ENCODE peak calls at places on chromosome 9, in five cellular contexts. One of them, this sample, is unnamed.

GRCh38 chr9:121729769-121730168 is 78.3 kb downstream of the DAB2IP start:
- DNase-seq in CD8-positive, alpha-beta T cell: no peak
- DNase-seq in upper lobe of right lung: no peak
- DNase-seq in Karpas-422: no peak
- DNase-seq in GM23338: no peak
- DNase-seq in this sample: no peak

GRCh38 chr9:32385135-32385884 is 867 bp downstream of the ACO1 start:
- DNase-seq in CD8-positive, alpha-beta T cell: no peak
- DNase-seq in upper lobe of right lung: no peak
- DNase-seq in Karpas-422: peak; percentile 45
- DNase-seq in GM23338: no peak
- DNase-seq in this sample: no peak

GRCh38 chr9:5825896-5826622 is 6.9 kb downstream of the ERMP1 start:
- DNase-seq in CD8-positive, alpha-beta T cell: no peak
- DNase-seq in upper lobe of right lung: no peak
- DNase-seq in Karpas-422: no peak
- DNase-seq in GM23338: no peak
- DNase-seq in this sample: no peak

GRCh38 chr9:277595-278330 is 63.1 kb downstream of the DOCK8 start:
- DNase-seq in CD8-positive, alpha-beta T cell: no peak
- DNase-seq in upper lobe of right lung: no peak
- DNase-seq in Karpas-422: no peak
- DNase-seq in GM23338: no peak
- DNase-seq in this sample: no peak

GRCh38 chr9:69364510-69365150 is 39.6 kb downstream of the ENTREP1 start:
- DNase-seq in CD8-positive, alpha-beta T cell: no peak
- DNase-seq in upper lobe of right lung: no peak
- DNase-seq in Karpas-422: peak; percentile 20
- DNase-seq in GM23338: no peak
- DNase-seq in this sample: no peak

GRCh38 chr9:122866079-122866478 is 37.7 kb upstream of the PDCL start:
- DNase-seq in CD8-positive, alpha-beta T cell: no peak
- DNase-seq in upper lobe of right lung: no peak
- DNase-seq in Karpas-422: no peak
- DNase-seq in GM23338: no peak
- DNase-seq in this sample: no peak

GRCh38 chr9:89929721-89930480 is 325.1 kb downstream of the GADD45G start:
- DNase-seq in CD8-positive, alpha-beta T cell: no peak
- DNase-seq in upper lobe of right lung: no peak
- DNase-seq in Karpas-422: no peak
- DNase-seq in GM23338: no peak
- DNase-seq in this sample: peak; percentile 33

GRCh38 chr9:93225417-93225816 is 41.5 kb downstream of the WNK2 start:
- DNase-seq in CD8-positive, alpha-beta T cell: no peak
- DNase-seq in upper lobe of right lung: no peak
- DNase-seq in Karpas-422: peak; percentile 42
- DNase-seq in GM23338: no peak
- DNase-seq in this sample: no peak

GRCh38 chr9:127417130-127418036 is 6.8 kb upstream of the ZNF79 start:
- DNase-seq in CD8-positive, alpha-beta T cell: no peak
- DNase-seq in upper lobe of right lung: no peak
- DNase-seq in Karpas-422: no peak
- DNase-seq in GM23338: no peak
- DNase-seq in this sample: no peak

GRCh38 chr9:119968837-119969707 is 599.8 kb upstream of the BRINP1 start:
- DNase-seq in CD8-positive, alpha-beta T cell: peak; percentile 5
- DNase-seq in upper lobe of right lung: peak; percentile 86
- DNase-seq in Karpas-422: peak; percentile 84
- DNase-seq in GM23338: peak; percentile 90
- DNase-seq in this sample: peak; percentile 22

GRCh38 chr9:23851024-23851629 is 25.1 kb upstream of the ELAVL2 start:
- DNase-seq in CD8-positive, alpha-beta T cell: no peak
- DNase-seq in upper lobe of right lung: peak; percentile 65
- DNase-seq in Karpas-422: no peak
- DNase-seq in GM23338: peak; percentile 74
- DNase-seq in this sample: no peak

GRCh38 chr9:19471737-19472648 is 63.2 kb downstream of the ACER2 start:
- DNase-seq in CD8-positive, alpha-beta T cell: peak; percentile 19
- DNase-seq in upper lobe of right lung: peak; percentile 71
- DNase-seq in Karpas-422: peak; percentile 66
- DNase-seq in GM23338: peak; percentile 83
- DNase-seq in this sample: peak; percentile 40

GRCh38 chr9:99433555-99433954 is 211.5 kb downstream of the SEC61B start:
- DNase-seq in CD8-positive, alpha-beta T cell: peak; percentile 31
- DNase-seq in upper lobe of right lung: peak; percentile 70
- DNase-seq in Karpas-422: peak; percentile 45
- DNase-seq in GM23338: no peak
- DNase-seq in this sample: no peak

GRCh38 chr9:15889555-15889954 is 336.7 kb downstream of the CCDC171 start:
- DNase-seq in CD8-positive, alpha-beta T cell: no peak
- DNase-seq in upper lobe of right lung: no peak
- DNase-seq in Karpas-422: no peak
- DNase-seq in GM23338: no peak
- DNase-seq in this sample: no peak

GRCh38 chr9:90141723-90142122 is 500.9 kb downstream of the DIRAS2 start:
- DNase-seq in CD8-positive, alpha-beta T cell: no peak
- DNase-seq in upper lobe of right lung: no peak
- DNase-seq in Karpas-422: peak; percentile 77
- DNase-seq in GM23338: peak; percentile 74
- DNase-seq in this sample: no peak

GRCh38 chr9:35659340-35659739 is 1.2 kb downstream of the CCDC107 start:
- DNase-seq in CD8-positive, alpha-beta T cell: no peak
- DNase-seq in upper lobe of right lung: no peak
- DNase-seq in Karpas-422: peak; percentile 68
- DNase-seq in GM23338: no peak
- DNase-seq in this sample: no peak

GRCh38 chr9:126448136-126448535 is 121.5 kb downstream of the MVB12B start:
- DNase-seq in CD8-positive, alpha-beta T cell: no peak
- DNase-seq in upper lobe of right lung: no peak
- DNase-seq in Karpas-422: no peak
- DNase-seq in GM23338: no peak
- DNase-seq in this sample: no peak

GRCh38 chr9:95477441-95477840 is 39.3 kb downstream of the PTCH1 start:
- DNase-seq in CD8-positive, alpha-beta T cell: no peak
- DNase-seq in upper lobe of right lung: no peak
- DNase-seq in Karpas-422: no peak
- DNase-seq in GM23338: no peak
- DNase-seq in this sample: no peak

GRCh38 chr9:38035873-38036272 is 33.2 kb downstream of the SHB start:
- DNase-seq in CD8-positive, alpha-beta T cell: no peak
- DNase-seq in upper lobe of right lung: no peak
- DNase-seq in Karpas-422: no peak
- DNase-seq in GM23338: no peak
- DNase-seq in this sample: no peak

GRCh38 chr9:113876806-113877236 is 712 bp downstream of the ZNF618 start:
- DNase-seq in CD8-positive, alpha-beta T cell: no peak
- DNase-seq in upper lobe of right lung: no peak
- DNase-seq in Karpas-422: peak; percentile 65
- DNase-seq in GM23338: peak; percentile 51
- DNase-seq in this sample: no peak

GRCh38 chr9:135320943-135321342 is 158.6 kb upstream of the PPP1R26 start:
- DNase-seq in CD8-positive, alpha-beta T cell: no peak
- DNase-seq in upper lobe of right lung: no peak
- DNase-seq in Karpas-422: no peak
- DNase-seq in GM23338: no peak
- DNase-seq in this sample: peak; percentile 0

GRCh38 chr9:95018099-95018927 is 291.8 kb downstream of the AOPEP start:
- DNase-seq in CD8-positive, alpha-beta T cell: no peak
- DNase-seq in upper lobe of right lung: peak; percentile 71
- DNase-seq in Karpas-422: no peak
- DNase-seq in GM23338: peak; percentile 20
- DNase-seq in this sample: no peak

GRCh38 chr9:5578698-5579085 is 50.2 kb upstream of the RIC1 start:
- DNase-seq in CD8-positive, alpha-beta T cell: no peak
- DNase-seq in upper lobe of right lung: no peak
- DNase-seq in Karpas-422: no peak
- DNase-seq in GM23338: no peak
- DNase-seq in this sample: no peak

GRCh38 chr9:76690575-76691370 is 73.5 kb upstream of the PCA3 start:
- DNase-seq in CD8-positive, alpha-beta T cell: no peak
- DNase-seq in upper lobe of right lung: no peak
- DNase-seq in Karpas-422: no peak
- DNase-seq in GM23338: peak; percentile 46
- DNase-seq in this sample: no peak

GRCh38 chr9:109779711-109780452 is at the start of gene PALM2AKAP2:
- DNase-seq in CD8-positive, alpha-beta T cell: no peak
- DNase-seq in upper lobe of right lung: peak; percentile 79
- DNase-seq in Karpas-422: no peak
- DNase-seq in GM23338: peak; percentile 85
- DNase-seq in this sample: peak; percentile 63

GRCh38 chr9:97704327-97704677 is 7.2 kb upstream of the XPA start:
- DNase-seq in CD8-positive, alpha-beta T cell: no peak
- DNase-seq in upper lobe of right lung: no peak
- DNase-seq in Karpas-422: no peak
- DNase-seq in GM23338: no peak
- DNase-seq in this sample: no peak
- H3K27ac ChIP-seq in CD8-positive, alpha-beta T cell: no peak overlapping the region
- H3K27ac ChIP-seq in upper lobe of right lung: no peak overlapping the region
- H3K27ac ChIP-seq in Karpas-422: no peak overlapping the region
- H3K27ac ChIP-seq in GM23338: no peak overlapping the region
- H3K27ac ChIP-seq in this sample: peak overlapping the region; percentile 80

DNA sequence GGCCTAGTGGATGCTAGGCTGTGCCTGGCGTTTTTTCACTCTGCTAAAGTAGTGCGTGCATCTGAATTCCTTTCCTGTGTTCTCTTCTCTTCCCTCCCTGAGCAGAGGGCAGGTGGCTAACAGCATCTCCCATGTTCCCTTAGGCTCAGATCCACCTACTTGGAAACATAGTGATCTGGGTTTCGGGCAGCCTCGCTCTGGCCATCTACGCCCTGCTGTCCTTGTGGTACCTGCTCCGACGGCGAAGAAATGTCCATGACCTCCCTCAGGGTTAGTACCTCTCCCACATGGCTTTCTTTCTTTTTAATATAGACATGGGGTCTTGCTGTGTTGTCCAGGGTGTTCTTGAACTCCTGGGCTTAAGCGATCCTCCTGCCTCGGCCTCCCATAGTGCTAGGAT is 9.9 kb downstream of the UCK1 start:
- DNase-seq in CD8-positive, alpha-beta T cell: no peak
- DNase-seq in upper lobe of right lung: no peak
- DNase-seq in Karpas-422: no peak
- DNase-seq in GM23338: no peak
- DNase-seq in this sample: no peak
- H3K36me3 ChIP-seq in CD8-positive, alpha-beta T cell: peaks cover 78% of the 10 kb centered on the region
- H3K36me3 ChIP-seq in upper lobe of right lung: peaks cover 90% of the 10 kb centered on the region
- H3K36me3 ChIP-seq in Karpas-422: peaks cover 8% of the 10 kb centered on the region
- H3K36me3 ChIP-seq in GM23338: peaks cover 8% of the 10 kb centered on the region
- H3K36me3 ChIP-seq in this sample: no peaks in the 10 kb centered on the region

DNA sequence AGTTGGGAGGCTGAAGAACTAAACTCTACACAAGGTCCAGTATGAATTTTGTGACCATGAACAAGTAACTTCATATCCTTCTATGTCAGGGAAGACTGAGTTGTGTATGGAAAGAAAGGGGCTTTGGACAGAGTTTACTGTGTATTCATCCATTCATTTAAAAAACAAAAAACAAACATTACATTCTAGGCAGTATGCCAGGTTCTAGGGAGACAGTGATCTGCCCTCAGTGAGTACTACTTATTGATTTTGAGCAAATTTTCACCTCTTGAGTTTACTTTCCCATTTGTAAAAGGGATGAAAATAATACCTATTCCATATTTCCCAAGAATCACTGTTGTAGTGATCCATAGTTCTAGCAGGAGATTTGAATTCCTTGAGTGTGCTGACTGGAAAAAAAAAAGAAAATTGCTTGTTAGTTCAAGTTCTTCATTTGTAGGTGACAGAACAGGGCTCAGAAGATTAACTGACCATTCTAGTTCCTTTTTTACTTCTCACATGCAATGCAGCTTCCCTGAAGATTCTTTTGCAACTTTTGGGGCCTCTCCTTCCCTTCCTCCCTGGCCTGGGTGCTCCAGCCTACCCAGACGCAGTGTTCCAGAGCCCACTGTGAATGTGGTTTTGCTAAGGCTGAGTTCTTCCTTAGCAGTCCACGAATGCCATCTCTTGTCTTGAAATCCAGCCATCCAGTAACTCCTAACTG is 2.6 kb upstream of the GAPVD1 start:
- DNase-seq in CD8-positive, alpha-beta T cell: no peak
- DNase-seq in upper lobe of right lung: no peak
- DNase-seq in Karpas-422: no peak
- DNase-seq in GM23338: no peak
- DNase-seq in this sample: no peak
- H3K27ac ChIP-seq in CD8-positive, alpha-beta T cell: no peak overlapping the region
- H3K27ac ChIP-seq in upper lobe of right lung: no peak overlapping the region
- H3K27ac ChIP-seq in Karpas-422: no peak overlapping the region
- H3K27ac ChIP-seq in GM23338: no peak overlapping the region
- H3K27ac ChIP-seq in this sample: no peak overlapping the region

GRCh38 chr9:136394312-136395305 is 5.4 kb downstream of the SNAPC4 start:
- DNase-seq in CD8-positive, alpha-beta T cell: no peak
- DNase-seq in upper lobe of right lung: no peak
- DNase-seq in Karpas-422: no peak
- DNase-seq in GM23338: no peak
- DNase-seq in this sample: no peak
- H3K36me3 ChIP-seq in CD8-positive, alpha-beta T cell: peaks cover 29% of the 10 kb centered on the region
- H3K36me3 ChIP-seq in upper lobe of right lung: peaks cover 50% of the 10 kb centered on the region
- H3K36me3 ChIP-seq in Karpas-422: peaks cover 21% of the 10 kb centered on the region
- H3K36me3 ChIP-seq in GM23338: peaks cover 17% of the 10 kb centered on the region
- H3K36me3 ChIP-seq in this sample: no peaks in the 10 kb centered on the region